ENCODE peak calls at places on chromosomes 13 and 19, in nine cellular contexts. S is ovary, M is lower lobe of right lung, W is upper lobe of right lung, X is heart left ventricle, Z is K562, Y is uterus, L is endodermal cell, O is tibial artery. T is an unnamed sample. For H3K36me3, the result is how much of the 10 kb centered on the place peaks cover.

GRCh38 chr19:23817519-23817918 is 58.8 kb upstream of the ZNF681 start:
- DNase-seq in Y (peak), Z (peak), L (peak), X (no peak), M (no peak), S (no peak), W (no peak), O (no peak), T (no peak)

GRCh38 chr13:89862691-89863036 is 1484.8 kb upstream of the MIR17HG start:
- DNase-seq in M (no peak), Z (no peak), L (no peak), S (no peak), W (no peak), X (no peak), Y (no peak), O (no peak), T (no peak)

GRCh38 chr13:24741016-24741662 is 22.8 kb upstream of the RNF17 start:
- DNase-seq in X (no peak), Z (peak), M (no peak), L (peak), W (no peak), Y (no peak), O (no peak), S (no peak), T (no peak)

GRCh38 chr19:34120846-34121639 is 51.3 kb upstream of the LSM14A start:
- DNase-seq in M (no peak), Y (no peak), S (peak), O (no peak), W (no peak), Z (peak), X (no peak), L (peak), T (no peak)

GRCh38 chr19:9849786-9850185 is 14.7 kb downstream of the PIN1 start:
- DNase-seq in W (no peak), M (no peak), S (no peak), Z (no peak), L (no peak), Y (no peak), O (no peak), X (no peak), T (no peak)

GRCh38 chr19:28883241-28883693 is 329.7 kb downstream of the UQCRFS1 start:
- DNase-seq in Z (no peak), O (no peak), X (peak), S (no peak), Y (no peak), M (no peak), W (no peak), L (peak), T (peak)

GRCh38 chr13:57635541-57635940 is 4.0 kb downstream of the PCDH17 start:
- DNase-seq in O (no peak), X (no peak), W (no peak), M (no peak), S (no peak), Y (no peak), Z (no peak), L (no peak), T (no peak)

GRCh38 chr19:28594737-28595136 is 618.2 kb downstream of the UQCRFS1 start:
- DNase-seq in O (no peak), M (no peak), L (no peak), S (no peak), Y (no peak), X (no peak), W (no peak), Z (no peak), T (no peak)

GRCh38 chr19:13082192-13083007 is 20.3 kb downstream of the LYL1 start:
- DNase-seq in O (no peak), W (no peak), Y (peak), M (no peak), X (no peak), S (no peak), L (peak), Z (peak), T (no peak)

GRCh38 chr19:39677931-39678889 is 22.5 kb downstream of the LGALS16 start:
- DNase-seq in Z (no peak), O (no peak), Y (no peak), W (no peak), X (no peak), M (peak), L (no peak), S (no peak), T (peak)

GRCh38 chr19:5588441-5588840 is 20.7 kb upstream of the TINCR start:
- DNase-seq in Y (no peak), S (no peak), X (no peak), M (no peak), L (no peak), W (no peak), O (no peak), Z (no peak), T (no peak)

GRCh38 chr19:45901432-45901903 is 945 bp downstream of the MYPOP start:
- DNase-seq in L (peak), Z (no peak), W (peak), X (no peak), O (no peak), S (peak), Y (peak), M (peak), T (peak)

GRCh38 chr19:5113101-5113557 is 144.2 kb downstream of the KDM4B start:
- DNase-seq in S (no peak), X (no peak), O (no peak), L (no peak), Z (no peak), M (no peak), W (no peak), Y (no peak), T (no peak)

GRCh38 chr13:88068975-88069374 is 397.8 kb downstream of the SLITRK5 start:
- DNase-seq in W (peak), L (peak), X (no peak), S (no peak), Y (no peak), O (no peak), M (no peak), Z (no peak), T (peak)

GRCh38 chr13:107518292-107518691 is 697.0 kb downstream of the LIG4 start:
- DNase-seq in Z (no peak), M (no peak), X (no peak), W (no peak), L (no peak), S (no peak), O (no peak), Y (no peak), T (no peak)

GRCh38 chr13:40518481-40518882 is 148.0 kb downstream of the FOXO1 start:
- DNase-seq in S (no peak), W (no peak), Y (no peak), M (no peak), O (no peak), L (peak), X (no peak), Z (no peak), T (no peak)

GRCh38 chr13:102642475-102642874 is 45.7 kb downstream of the TPP2 start:
- DNase-seq in X (peak), L (no peak), W (peak), Z (no peak), O (peak), M (peak), S (peak), Y (no peak), T (no peak)

GRCh38 chr13:49020940-49021548 is 45.3 kb downstream of the FNDC3A start:
- DNase-seq in L (peak), X (no peak), S (no peak), Y (no peak), M (no peak), Z (no peak), W (no peak), O (no peak), T (no peak)

GRCh38 chr13:74325106-74325505 is 190.9 kb upstream of the KLF12 start:
- DNase-seq in O (no peak), M (no peak), S (no peak), L (no peak), Z (no peak), Y (peak), X (peak), W (no peak), T (no peak)

GRCh38 chr13:93857126-93857525 is 622.4 kb downstream of the DCT start:
- DNase-seq in Z (no peak), O (no peak), W (no peak), Y (no peak), L (no peak), M (no peak), X (no peak), S (no peak), T (no peak)

GRCh38 chr13:75607447-75607846 is 28.7 kb upstream of the LMO7 start:
- DNase-seq in Z (no peak), X (no peak), S (no peak), M (no peak), L (no peak), Y (no peak), O (no peak), W (no peak), T (no peak)

GRCh38 chr13:95226932-95227718 is 74.1 kb downstream of the ABCC4 start:
- DNase-seq in X (no peak), Z (no peak), M (no peak), L (no peak), S (no peak), Y (no peak), O (no peak), W (no peak), T (no peak)

GRCh38 chr13:20610006-20610405 is 43.0 kb downstream of the IFT88 start:
- DNase-seq in S (no peak), O (no peak), L (no peak), X (no peak), W (no peak), Z (no peak), M (no peak), Y (no peak), T (no peak)

GRCh38 chr13:24052547-24052981 is 108.0 kb upstream of the SPATA13 start:
- DNase-seq in L (no peak), O (no peak), Y (peak), S (peak), Z (peak), M (no peak), W (no peak), X (no peak), T (no peak)

GRCh38 chr19:42121666-42122069 is 10.6 kb downstream of the POU2F2 start:
- DNase-seq in X (peak), Z (no peak), M (peak), S (no peak), W (no peak), O (peak), L (peak), Y (peak), T (peak)

GRCh38 chr13:101545521-101545920 is 93.0 kb downstream of the ITGBL1 start:
- DNase-seq in Z (no peak), M (no peak), O (no peak), S (no peak), W (no peak), Y (no peak), L (no peak), X (no peak), T (no peak)

GRCh38 chr19:12574036-12574435 is 22.8 kb upstream of the ZNF564 start:
- DNase-seq in Y (no peak), W (no peak), S (no peak), X (no peak), O (no peak), L (peak), Z (no peak), M (no peak), T (no peak)

GRCh38 chr13:20431080-20431479 is 94.6 kb downstream of the CRYL1 start:
- DNase-seq in Y (peak), X (no peak), W (no peak), M (no peak), L (no peak), Z (no peak), O (no peak), S (no peak), T (no peak)

GRCh38 chr13:51373451-51373850 is 34.0 kb downstream of the SERPINE3 start:
- DNase-seq in L (no peak), W (no peak), Y (no peak), M (no peak), Z (no peak), O (no peak), X (no peak), S (no peak), T (no peak)
- H3K36me3 ChIP-seq in L (half or more), W (half or more), Y (under half), M (half or more), Z (half or more), O (under half), X (half or more), S (under half), T (under half)

DNA sequence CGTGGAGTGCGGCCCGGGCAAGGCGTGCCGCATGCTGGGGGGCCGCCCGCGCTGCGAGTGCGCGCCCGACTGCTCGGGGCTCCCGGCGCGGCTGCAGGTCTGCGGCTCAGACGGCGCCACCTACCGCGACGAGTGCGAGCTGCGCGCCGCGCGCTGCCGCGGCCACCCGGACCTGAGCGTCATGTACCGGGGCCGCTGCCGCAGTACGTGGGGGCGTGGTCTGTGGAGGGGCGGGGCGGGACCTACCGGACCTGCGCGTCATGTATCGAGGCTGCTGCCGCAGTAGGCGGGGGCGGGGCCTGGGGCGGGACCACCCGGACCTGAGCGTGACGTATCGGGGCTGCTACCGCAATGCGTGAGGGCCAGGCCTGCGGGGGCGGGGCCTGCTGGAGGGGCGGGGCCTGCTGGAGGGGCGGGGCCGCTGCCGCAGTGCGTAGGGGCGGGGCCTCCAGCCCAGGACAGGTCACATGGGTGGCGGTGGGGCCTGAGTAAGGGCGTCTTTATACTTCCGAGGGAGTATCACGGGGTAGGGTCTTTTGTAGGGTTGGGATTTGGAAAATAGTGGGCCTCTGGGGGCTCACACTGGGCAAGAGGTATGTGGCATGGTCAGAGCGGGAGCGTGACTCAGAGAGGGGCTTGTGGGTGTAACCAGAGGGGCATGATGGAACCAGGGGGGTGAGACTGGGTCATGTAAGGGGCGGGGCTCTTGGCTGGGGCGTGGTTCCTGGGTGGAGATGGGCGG is 4.3 kb downstream of the FSTL3 start:
- DNase-seq in W (peak), Y (peak), L (peak), X (peak), S (peak), M (peak), Z (peak), O (peak), T (peak)
- H3K27ac ChIP-seq in W (peak), Y (peak), L (peak), X (peak), S (peak), M (peak), Z (peak), O (peak), T (peak)

DNA sequence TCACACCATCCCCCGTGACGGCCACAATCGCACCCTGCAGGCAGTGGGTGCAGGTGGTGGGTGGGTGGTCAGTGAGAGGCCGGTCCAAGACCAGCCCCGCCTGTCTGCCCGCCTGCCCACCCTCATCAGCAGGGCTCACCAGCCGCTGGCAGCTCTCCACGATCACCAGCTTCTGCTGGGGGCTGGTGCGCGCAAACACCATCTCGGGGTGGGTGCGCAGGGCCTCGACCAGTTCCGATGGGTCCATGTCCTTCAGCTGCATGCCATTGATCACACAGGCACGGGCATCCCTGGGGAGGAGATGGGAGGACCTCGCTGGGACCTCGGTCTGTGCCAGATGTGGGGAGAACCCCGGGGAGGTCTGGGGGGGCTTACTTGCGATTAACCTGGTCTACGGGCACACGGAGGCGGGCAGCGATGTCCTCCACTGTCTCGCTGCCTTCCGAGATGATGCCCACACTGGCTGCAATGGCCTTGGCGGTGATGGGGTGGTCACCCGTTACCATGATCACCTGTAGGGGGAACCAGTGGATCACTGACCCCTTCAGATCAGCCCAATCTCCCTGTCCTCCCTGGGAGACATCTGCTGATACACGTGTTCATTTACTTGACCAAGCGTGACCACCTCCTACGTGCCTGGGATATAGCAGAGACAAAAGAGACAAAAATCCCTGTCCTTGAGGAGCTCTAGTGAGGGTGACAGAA is 8.0 kb downstream of the ATP4A start:
- DNase-seq in L (peak), W (no peak), Z (peak), S (no peak), X (no peak), M (no peak), Y (no peak), O (no peak), T (no peak)
- TF ChIP-seq CTCF in L (peak), W (peak), Z (peak), S (no peak), X (no peak), M (no peak), Y (no peak), O (no peak), T (no peak)

GRCh38 chr13:46374710-46375109 is 12.3 kb downstream of the RUBCNL start:
- DNase-seq in W (no peak), X (no peak), Y (no peak), L (no peak), S (no peak), O (no peak), Z (peak), M (no peak), T (no peak)

GRCh38 chr13:46367622-46368327 is 19.3 kb downstream of the RUBCNL start:
- DNase-seq in L (no peak), M (no peak), O (no peak), Z (no peak), W (no peak), S (no peak), Y (no peak), X (no peak), T (no peak)

GRCh38 chr13:46369506-46370268 is 17.4 kb downstream of the RUBCNL start:
- DNase-seq in W (no peak), Y (no peak), X (no peak), M (no peak), O (no peak), Z (no peak), L (no peak), S (no peak), T (no peak)

GRCh38 chr13:46373623-46374022 is 13.4 kb downstream of the RUBCNL start:
- DNase-seq in Z (no peak), O (no peak), L (no peak), Y (no peak), X (no peak), S (no peak), W (no peak), M (no peak), T (no peak)

DNA sequence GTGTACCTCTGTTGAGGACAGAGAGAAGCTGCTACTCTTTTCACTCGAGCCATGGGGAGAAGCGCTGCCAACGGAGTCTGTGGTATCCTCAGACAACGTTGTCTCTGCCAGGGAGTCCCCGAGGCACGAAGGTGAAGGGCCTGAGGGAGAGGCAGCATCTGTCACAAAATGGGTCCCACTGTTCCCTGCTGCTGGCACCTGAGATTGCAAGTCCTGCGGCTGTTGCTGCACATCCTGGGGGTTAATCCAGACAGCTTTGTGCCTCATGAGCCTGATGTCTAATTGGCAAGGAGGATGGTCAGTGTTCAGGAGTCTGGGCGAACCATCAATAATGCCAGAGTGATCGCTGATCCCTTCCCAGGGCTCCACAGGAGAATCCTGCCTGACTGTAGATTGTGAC is 15.0 kb downstream of the RUBCNL start:
- DNase-seq in Z (no peak), X (no peak), S (no peak), L (no peak), W (no peak), M (no peak), O (no peak), Y (no peak), T (no peak)
- H3K36me3 ChIP-seq in Z (under half), X (under half), S (under half), L (under half), W (under half), M (under half), O (under half), Y (under half), T (under half)

GRCh38 chr19:53183146-53183545 is 10.0 kb downstream of the ZNF665 start:
- DNase-seq in S (no peak), W (no peak), X (no peak), L (no peak), M (no peak), Z (no peak), Y (no peak), O (no peak), T (no peak)
- H3K27ac ChIP-seq in S (no peak), W (no peak), X (no peak), L (no peak), M (no peak), Z (no peak), Y (no peak), O (no peak), T (no peak)

DNA sequence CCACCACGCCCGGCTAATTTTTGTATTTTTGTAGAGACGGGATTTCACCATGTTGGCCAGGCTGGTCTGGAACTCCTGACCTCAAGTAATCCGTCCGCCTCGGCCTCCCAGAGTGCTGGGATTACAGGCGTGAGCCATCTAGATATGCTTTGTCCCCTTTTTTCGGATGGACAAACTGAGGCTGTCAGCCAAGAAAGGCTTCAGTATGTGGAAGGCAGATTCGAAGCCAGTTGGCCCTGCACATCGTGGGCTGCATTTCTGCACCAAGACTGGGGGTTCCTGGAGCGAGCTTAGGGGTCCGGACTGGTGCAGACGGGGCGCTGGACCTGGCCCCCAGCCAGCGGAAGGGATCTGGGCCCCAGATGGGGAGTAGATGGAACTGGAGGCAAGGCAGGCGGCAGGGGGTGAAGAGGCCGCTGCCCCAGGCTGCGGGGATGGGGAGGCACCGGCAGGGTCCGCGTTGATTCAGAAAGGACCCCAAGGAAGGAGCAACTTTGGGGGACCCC is 9.7 kb upstream of the JUND start:
- DNase-seq in S (peak), L (no peak), W (no peak), X (no peak), M (no peak), O (peak), Y (peak), Z (no peak), T (no peak)
- TF ChIP-seq CTCF in S (peak), L (no peak), W (no peak), X (no peak), M (no peak), O (no peak), Y (peak), Z (no peak), T (no peak)

GRCh38 chr19:16650821-16651220 is 9.1 kb downstream of the SMIM7 start:
- DNase-seq in W (no peak), Z (no peak), L (no peak), Y (no peak), S (no peak), O (no peak), X (no peak), M (no peak), T (no peak)
- H3K36me3 ChIP-seq in W (half or more), Z (half or more), L (half or more), Y (under half), S (under half), O (half or more), X (half or more), M (half or more), T (under half)

DNA sequence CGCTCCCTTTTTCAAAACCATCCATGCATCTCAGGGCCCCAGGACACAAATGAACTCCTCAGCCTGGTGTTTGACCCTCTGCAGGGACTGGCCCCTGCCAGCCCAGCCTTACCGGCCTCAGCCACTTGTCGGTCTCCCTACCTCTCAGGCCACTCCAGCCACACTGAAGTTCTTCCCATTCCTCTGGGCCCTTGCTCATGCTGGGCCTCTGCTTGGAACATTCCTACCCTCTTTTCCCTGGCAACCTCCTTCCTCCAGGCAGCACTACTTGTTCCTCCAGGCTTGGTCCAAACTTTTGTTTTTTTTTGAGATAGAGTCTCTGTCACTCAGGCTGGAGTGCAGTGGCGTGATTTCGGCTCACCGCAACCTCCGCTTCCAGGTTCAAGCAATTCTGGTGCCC is 7.6 kb upstream of the EGLN2 start:
- DNase-seq in M (peak), S (no peak), W (no peak), O (peak), Z (no peak), L (no peak), Y (no peak), X (no peak), T (peak)
- H3K27ac ChIP-seq in M (peak), S (no peak), W (peak), O (peak), Z (no peak), L (peak), Y (no peak), X (no peak), T (peak)